ENCODE peak calls at places on chromosomes 7 and 10, in nine cellular contexts. F is anterior cingulate cortex, H is bronchial epithelial cell, O is lung, J is GM04504, C is breast epithelium, M is mesendoderm, Q is A673, A is Kasumi-1. K is an unnamed sample.

GRCh38 chr7:130942211-130942964 is 208.4 kb upstream of the KLF14 start:
- DNase-seq in F (no peak), H (peak), O (no peak), J (no peak), C (no peak), M (no peak), Q (no peak), A (no peak), K (no peak)

GRCh38 chr7:100491192-100491578 is 7.5 kb downstream of the NYAP1 start:
- DNase-seq in F (no peak), H (no peak), O (no peak), J (no peak), C (no peak), M (no peak), Q (no peak), A (no peak), K (no peak)

GRCh38 chr10:131876543-131876942 is 24.3 kb upstream of the PPP2R2D start:
- DNase-seq in F (no peak), H (no peak), O (no peak), J (no peak), C (no peak), M (no peak), Q (no peak), A (no peak), K (no peak)

GRCh38 chr10:74991435-74991834 is 120.0 kb upstream of the SAMD8 start:
- DNase-seq in F (no peak), H (peak), O (no peak), J (no peak), C (no peak), M (peak), Q (peak), A (peak), K (no peak)

GRCh38 chr7:51308738-51309102 is 7.9 kb downstream of the COBL start:
- DNase-seq in F (no peak), H (no peak), O (no peak), J (no peak), C (no peak), M (no peak), Q (no peak), A (no peak), K (no peak)

GRCh38 chr10:34252111-34252510 is 563.0 kb downstream of the PARD3 start:
- DNase-seq in F (no peak), H (peak), O (no peak), J (no peak), C (no peak), M (peak), Q (no peak), A (no peak), K (no peak)

GRCh38 chr7:103524042-103524907 is 78.3 kb upstream of the SLC26A5 start:
- DNase-seq in F (peak), H (peak), O (no peak), J (peak), C (no peak), M (peak), Q (peak), A (peak), K (no peak)

GRCh38 chr7:47366211-47366610 is 215.7 kb downstream of the TNS3 start:
- DNase-seq in F (no peak), H (peak), O (no peak), J (no peak), C (no peak), M (no peak), Q (no peak), A (no peak), K (no peak)

GRCh38 chr10:70364001-70364771 is 18.2 kb downstream of the LRRC20 start:
- DNase-seq in F (peak), H (peak), O (peak), J (peak), C (peak), M (peak), Q (peak), A (peak), K (peak)

GRCh38 chr10:35384265-35384868 is 48.1 kb downstream of the CCNY start:
- DNase-seq in F (no peak), H (peak), O (no peak), J (no peak), C (no peak), M (peak), Q (no peak), A (no peak), K (no peak)

GRCh38 chr10:51109821-51110533 is 35.7 kb downstream of the PRKG1 start:
- DNase-seq in F (no peak), H (peak), O (no peak), J (no peak), C (no peak), M (no peak), Q (no peak), A (no peak), K (no peak)

GRCh38 chr7:75567948-75568595 is 76.0 kb downstream of the SPDYE5 start:
- DNase-seq in F (peak), H (no peak), O (no peak), J (no peak), C (no peak), M (no peak), Q (no peak), A (no peak), K (no peak)

GRCh38 chr7:71173955-71174354 is 42.0 kb downstream of the GALNT17 start:
- DNase-seq in F (no peak), H (no peak), O (no peak), J (no peak), C (no peak), M (no peak), Q (no peak), A (no peak), K (no peak)

K was measured in GM06990.